ENCODE peak calls at places on chromosomes 6 and 20, in nine cellular contexts. D is PC-3, J is uterus, K is IMR-90, M is left lung, U is lung, Y is upper lobe of right lung, X is Peyer's patch, O is gastrocnemius medialis. P is an unnamed sample.

GRCh38 chr6:122400121-122400450 is 634 bp downstream of the HSF2 start:
- DNase-seq in D (no peak), J (no peak), K (no peak), M (no peak), U (no peak), Y (no peak), X (no peak), O (peak; percentile 42), P (no peak)

GRCh38 chr6:147922764-147923163 is 414.3 kb downstream of the SAMD5 start:
- DNase-seq in D (no peak), J (no peak), K (no peak), M (no peak), U (no peak), Y (no peak), X (no peak), O (no peak), P (no peak)

GRCh38 chr6:134816780-134817179 is 133.1 kb downstream of the ALDH8A1 start:
- DNase-seq in D (peak; percentile 40), J (no peak), K (peak; percentile 64), M (no peak), U (no peak), Y (no peak), X (no peak), O (no peak), P (no peak)

GRCh38 chr6:15025416-15025815 is 220.5 kb upstream of the JARID2 start:
- DNase-seq in D (no peak), J (no peak), K (no peak), M (no peak), U (no peak), Y (no peak), X (no peak), O (no peak), P (no peak)

GRCh38 chr6:133621751-133622150 is 267.2 kb upstream of the TCF21 start:
- DNase-seq in D (peak; percentile 20), J (no peak), K (peak; percentile 76), M (no peak), U (no peak), Y (no peak), X (no peak), O (no peak), P (no peak)

GRCh38 chr6:163738725-163739124 is 324.2 kb downstream of the QKI start:
- DNase-seq in D (no peak), J (no peak), K (peak; percentile 55), M (no peak), U (no peak), Y (no peak), X (no peak), O (no peak), P (no peak)

GRCh38 chr20:1718604-1719384 is 61.2 kb upstream of the SIRPG start:
- DNase-seq in D (peak; percentile 99), J (peak; percentile 19), K (peak; percentile 46), M (peak; percentile 66), U (peak; percentile 28), Y (no peak), X (no peak), O (peak; percentile 53), P (no peak)

GRCh38 chr6:155530219-155530834 is 74.7 kb upstream of the NOX3 start:
- DNase-seq in D (peak; percentile 60), J (no peak), K (peak; percentile 60), M (no peak), U (no peak), Y (no peak), X (no peak), O (peak; percentile 12), P (no peak)

GRCh38 chr6:19876672-19877071 is 39.5 kb downstream of the ID4 start:
- DNase-seq in D (no peak), J (no peak), K (no peak), M (no peak), U (no peak), Y (no peak), X (no peak), O (no peak), P (no peak)

GRCh38 chr6:140436023-140436811 is 1061.8 kb upstream of the CITED2 start:
- DNase-seq in D (no peak), J (no peak), K (peak; percentile 67), M (no peak), U (no peak), Y (no peak), X (no peak), O (no peak), P (no peak)

GRCh38 chr6:84422380-84422968 is 195.0 kb upstream of the CEP162 start:
- DNase-seq in D (peak; percentile 18), J (no peak), K (peak; percentile 41), M (no peak), U (peak; percentile 35), Y (peak; percentile 65), X (no peak), O (no peak), P (no peak)

GRCh38 chr6:170429457-170429856 is 122.9 kb downstream of the FAM120B start:
- DNase-seq in D (no peak), J (no peak), K (no peak), M (no peak), U (peak; percentile 6), Y (no peak), X (no peak), O (no peak), P (no peak)

GRCh38 chr6:124007915-124008688 is 204.4 kb downstream of the NKAIN2 start:
- DNase-seq in D (no peak), J (no peak), K (no peak), M (no peak), U (no peak), Y (no peak), X (no peak), O (no peak), P (no peak)

GRCh38 chr6:119966484-119966883 is 616.9 kb upstream of the MAN1A1 start:
- DNase-seq in D (peak; percentile 13), J (no peak), K (no peak), M (no peak), U (no peak), Y (no peak), X (no peak), O (no peak), P (no peak)

GRCh38 chr20:22403860-22404608 is 180.3 kb downstream of the FOXA2 start:
- DNase-seq in D (peak; percentile 63), J (no peak), K (no peak), M (peak; percentile 45), U (peak; percentile 57), Y (no peak), X (no peak), O (no peak), P (no peak)

GRCh38 chr20:22404609-22405170 is 179.7 kb downstream of the FOXA2 start:
- DNase-seq in D (peak; percentile 76), J (no peak), K (no peak), M (no peak), U (no peak), Y (no peak), X (no peak), O (no peak), P (no peak)

GRCh38 chr20:22400440-22400839 is 183.9 kb downstream of the FOXA2 start:
- DNase-seq in D (no peak), J (no peak), K (no peak), M (no peak), U (no peak), Y (no peak), X (no peak), O (no peak), P (no peak)

GRCh38 chr20:22402550-22402949 is 181.8 kb downstream of the FOXA2 start:
- DNase-seq in D (no peak), J (no peak), K (no peak), M (no peak), U (no peak), Y (no peak), X (no peak), O (no peak), P (no peak)

GRCh38 chr20:22402990-22403859 is 181.1 kb downstream of the FOXA2 start:
- DNase-seq in D (peak; percentile 84), J (no peak), K (no peak), M (peak; percentile 51), U (no peak), Y (no peak), X (no peak), O (no peak), P (no peak)
- H3K27ac ChIP-seq in D (peak overlapping the region; percentile 51), J (no peak overlapping the region), K (no peak overlapping the region), M (peak overlapping the region; percentile 63), U (peak overlapping the region; percentile 79), Y (peak overlapping the region; percentile 71), X (no peak overlapping the region), O (no peak overlapping the region), P (no peak overlapping the region)

GRCh38 chr6:141482773-141483172 is 650.0 kb upstream of the GJE1 start:
- DNase-seq in D (no peak), J (no peak), K (peak; percentile 20), M (no peak), U (no peak), Y (no peak), X (no peak), O (no peak), P (no peak)
- H3K27ac ChIP-seq in D (peak overlapping the region; percentile 94), J (no peak overlapping the region), K (peak overlapping the region; percentile 6), M (peak overlapping the region; percentile 64), U (no peak overlapping the region), Y (peak overlapping the region; percentile 65), X (peak overlapping the region; percentile 62), O (peak overlapping the region; percentile 39), P (peak overlapping the region; percentile 65)

DNA sequence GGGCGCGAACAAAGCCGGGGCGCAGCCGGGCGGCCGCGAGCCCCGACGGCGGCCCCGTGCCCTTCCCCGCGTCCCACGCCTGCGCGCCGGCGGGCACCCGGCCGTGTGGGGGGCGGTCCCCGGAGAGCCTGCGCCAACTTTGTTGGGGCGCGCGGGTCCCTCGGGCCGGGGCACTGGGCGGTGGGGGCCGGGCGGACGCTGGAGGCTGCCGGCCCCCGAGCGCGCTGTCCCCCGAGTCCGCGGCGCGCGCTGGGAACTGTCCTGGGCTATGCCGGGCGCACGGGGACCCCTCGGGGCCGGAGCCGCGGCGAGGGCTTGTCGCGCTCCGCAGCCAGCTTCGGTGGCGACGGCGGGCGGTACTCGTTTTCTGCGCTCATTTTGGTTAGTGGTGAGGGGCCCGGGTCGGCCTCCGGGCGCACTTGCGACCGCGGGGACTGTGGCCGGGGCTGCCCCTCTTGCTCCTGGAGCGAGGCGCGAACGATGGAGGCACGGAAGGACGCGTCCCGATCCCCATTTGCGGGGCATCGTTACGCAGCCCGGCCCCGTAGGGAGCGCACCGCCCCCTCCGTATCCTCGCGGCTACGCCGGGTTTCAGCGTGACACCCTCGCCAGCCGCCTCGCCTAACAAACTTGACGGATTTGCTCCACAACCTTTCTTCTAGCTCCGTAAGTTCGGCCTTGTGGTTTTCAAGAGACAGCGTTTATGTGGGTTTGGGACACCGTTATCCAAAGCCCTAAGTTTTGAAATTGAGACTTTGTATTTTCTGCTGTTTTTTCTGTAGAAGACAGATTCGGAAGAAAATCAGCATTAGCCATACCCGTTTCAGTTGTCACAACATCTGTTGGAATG is 632 bp downstream of the SS18L1 start:
- DNase-seq in D (peak; percentile 63), J (peak; percentile 40), K (peak; percentile 60), M (peak; percentile 66), U (peak; percentile 58), Y (peak; percentile 86), X (peak; percentile 32), O (peak; percentile 69), P (peak; percentile 21)
- H3K27ac ChIP-seq in D (no peak overlapping the region), J (peak overlapping the region; percentile 94), K (peak overlapping the region; percentile 39), M (peak overlapping the region; percentile 77), U (peak overlapping the region; percentile 93), Y (peak overlapping the region; percentile 70), X (peak overlapping the region; percentile 95), O (peak overlapping the region; percentile 95), P (peak overlapping the region; percentile 24)

DNA sequence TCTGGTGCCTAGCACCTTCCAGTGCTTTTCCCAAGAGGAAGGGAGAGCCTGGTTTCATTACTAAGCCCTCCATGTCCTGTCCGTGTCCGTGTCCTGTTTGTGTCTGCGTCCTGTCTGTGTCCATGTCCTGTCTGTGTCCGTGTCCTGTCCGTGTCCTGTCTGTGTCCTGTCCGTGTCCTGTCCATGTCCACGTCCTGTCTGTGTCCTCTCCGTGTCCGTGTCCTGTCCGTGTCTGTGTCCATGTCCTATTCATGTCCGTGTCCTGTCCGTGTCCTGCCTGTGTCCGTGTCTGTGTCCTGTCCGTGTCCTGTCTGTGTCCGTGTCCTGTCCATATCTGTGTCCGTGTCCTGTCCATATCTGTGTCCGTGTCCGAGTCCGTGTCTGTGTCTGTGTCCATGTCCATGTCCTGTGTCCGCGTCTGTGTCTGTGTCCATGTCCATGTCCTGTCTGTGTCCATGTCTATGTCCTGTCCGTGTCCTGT is 54.3 kb upstream of the BHLHE23 start:
- DNase-seq in D (no peak), J (no peak), K (no peak), M (peak; percentile 30), U (no peak), Y (peak; percentile 40), X (no peak), O (no peak), P (no peak)
- H3K27ac ChIP-seq in D (no peak overlapping the region), J (no peak overlapping the region), K (no peak overlapping the region), M (no peak overlapping the region), U (no peak overlapping the region), Y (no peak overlapping the region), X (no peak overlapping the region), O (no peak overlapping the region), P (no peak overlapping the region)